ENCODE peak calls at places on chromosome 14, in eight cellular contexts. I is psoas muscle; J is HT-29; A is retinal pigment epithelial cell; U is activated CD4-positive, CD25-positive, alpha-beta regulatory T cell; P is activated naive CD8-positive, alpha-beta T cell treated with anti-CD3 and anti-CD28 coated beads, Interleukin-2, amount 10 ng/mL, durations not matched to agents 7 days and 5 days; R is NCI-H2029 treated with DMSO at 0.1 percent for 48 hours; S is midbrain. Q is an unnamed sample.

GRCh38 chr14:56944397-56944796 is 134.1 kb upstream of the OTX2 start:
- DNase-seq in R (no peak), P (no peak), U (no peak), A (no peak), I (no peak), J (no peak), S (no peak), Q (no peak)

GRCh38 chr14:102601378-102601925 is 9.0 kb downstream of the RCOR1 start:
- DNase-seq in J (peak; percentile 11), A (no peak), I (no peak), P (no peak), S (no peak), U (no peak), R (no peak), Q (no peak)

GRCh38 chr14:93538411-93538810 is 107.7 kb downstream of the UNC79 start:
- DNase-seq in P (no peak), J (no peak), U (no peak), S (no peak), A (no peak), R (no peak), I (no peak), Q (no peak)

GRCh38 chr14:96094211-96094610 is 55.0 kb downstream of the C14orf132 start:
- DNase-seq in R (no peak), U (no peak), J (no peak), P (no peak), A (no peak), S (no peak), I (no peak), Q (no peak)

GRCh38 chr14:102905116-102906108 is 17.1 kb upstream of the AMN start:
- DNase-seq in A (no peak), U (no peak), P (no peak), S (no peak), R (no peak), I (no peak), J (no peak), Q (no peak)

GRCh38 chr14:64942531-64943111 is at the start of gene GPX2:
- DNase-seq in R (peak; percentile 50), P (no peak), S (no peak), I (no peak), U (no peak), A (no peak), J (peak; percentile 89), Q (no peak)

GRCh38 chr14:70942342-70942706 is 35.1 kb downstream of the PCNX1 start:
- DNase-seq in R (no peak), U (no peak), A (no peak), S (no peak), P (no peak), I (no peak), J (no peak), Q (no peak)

GRCh38 chr14:104118006-104118844 is 20.2 kb upstream of the KIF26A start:
- DNase-seq in U (no peak), A (no peak), S (no peak), I (peak; percentile 18), J (no peak), R (no peak), P (peak; percentile 28), Q (no peak)

Q was measured in GM13977.